ENCODE peak calls at places on chromosome 19, in seven cellular contexts. One of them, this sample, is unnamed.

GRCh38 chr19:58394821-58395219 is 636 bp upstream of the RNF225 start:
- DNase-seq in cardiac muscle cell: no peak
- DNase-seq in HepG2: no peak
- DNase-seq in adrenal gland: no peak
- DNase-seq in ascending aorta: no peak
- DNase-seq in ovary: peak; percentile 28
- DNase-seq in body of pancreas: no peak
- DNase-seq in this sample: no peak

GRCh38 chr19:29673451-29674371 is 8.4 kb downstream of the PLEKHF1 start:
- DNase-seq in cardiac muscle cell: no peak
- DNase-seq in HepG2: no peak
- DNase-seq in adrenal gland: no peak
- DNase-seq in ascending aorta: no peak
- DNase-seq in ovary: peak; percentile 13
- DNase-seq in body of pancreas: no peak
- DNase-seq in this sample: peak; percentile 46

GRCh38 chr19:19459707-19460251 is 54.3 kb downstream of the GATAD2A start:
- DNase-seq in cardiac muscle cell: peak; percentile 58
- DNase-seq in HepG2: no peak
- DNase-seq in adrenal gland: peak; percentile 69
- DNase-seq in ascending aorta: peak; percentile 44
- DNase-seq in ovary: no peak
- DNase-seq in body of pancreas: peak; percentile 55
- DNase-seq in this sample: no peak

GRCh38 chr19:55452381-55453325 is 8.8 kb downstream of the ISOC2 start:
- DNase-seq in cardiac muscle cell: peak; percentile 88
- DNase-seq in HepG2: peak; percentile 44
- DNase-seq in adrenal gland: peak; percentile 88
- DNase-seq in ascending aorta: no peak
- DNase-seq in ovary: peak; percentile 86
- DNase-seq in body of pancreas: peak; percentile 68
- DNase-seq in this sample: peak; percentile 56

GRCh38 chr19:38564981-38565685 is 52.6 kb downstream of the MAP4K1 start:
- DNase-seq in cardiac muscle cell: peak; percentile 5
- DNase-seq in HepG2: no peak
- DNase-seq in adrenal gland: no peak
- DNase-seq in ascending aorta: no peak
- DNase-seq in ovary: no peak
- DNase-seq in body of pancreas: no peak
- DNase-seq in this sample: peak; percentile 60

GRCh38 chr19:43470288-43470687 is 4.9 kb upstream of the LYPD3 start:
- DNase-seq in cardiac muscle cell: peak; percentile 7
- DNase-seq in HepG2: no peak
- DNase-seq in adrenal gland: no peak
- DNase-seq in ascending aorta: no peak
- DNase-seq in ovary: no peak
- DNase-seq in body of pancreas: no peak
- DNase-seq in this sample: no peak

GRCh38 chr19:35462476-35462953 is 14.5 kb downstream of the FFAR2 start:
- DNase-seq in cardiac muscle cell: no peak
- DNase-seq in HepG2: no peak
- DNase-seq in adrenal gland: no peak
- DNase-seq in ascending aorta: no peak
- DNase-seq in ovary: no peak
- DNase-seq in body of pancreas: peak; percentile 44
- DNase-seq in this sample: peak; percentile 68

GRCh38 chr19:4606921-4607678 is 32.2 kb upstream of the TNFAIP8L1 start:
- DNase-seq in cardiac muscle cell: peak; percentile 62
- DNase-seq in HepG2: no peak
- DNase-seq in adrenal gland: peak; percentile 73
- DNase-seq in ascending aorta: no peak
- DNase-seq in ovary: peak; percentile 39
- DNase-seq in body of pancreas: peak; percentile 76
- DNase-seq in this sample: no peak

GRCh38 chr19:57719901-57720519 is 7.4 kb downstream of the ZNF671 start:
- DNase-seq in cardiac muscle cell: no peak
- DNase-seq in HepG2: no peak
- DNase-seq in adrenal gland: no peak
- DNase-seq in ascending aorta: no peak
- DNase-seq in ovary: no peak
- DNase-seq in body of pancreas: no peak
- DNase-seq in this sample: no peak

GRCh38 chr19:39083983-39084731 is at the start of gene ACP7:
- DNase-seq in cardiac muscle cell: no peak
- DNase-seq in HepG2: no peak
- DNase-seq in adrenal gland: no peak
- DNase-seq in ascending aorta: no peak
- DNase-seq in ovary: no peak
- DNase-seq in body of pancreas: peak; percentile 8
- DNase-seq in this sample: no peak

GRCh38 chr19:15328312-15328711 is 4.0 kb downstream of the BRD4 start:
- DNase-seq in cardiac muscle cell: no peak
- DNase-seq in HepG2: no peak
- DNase-seq in adrenal gland: no peak
- DNase-seq in ascending aorta: no peak
- DNase-seq in ovary: no peak
- DNase-seq in body of pancreas: no peak
- DNase-seq in this sample: no peak

GRCh38 chr19:40119380-40119779 is 28.6 kb upstream of the ZNF780A start:
- DNase-seq in cardiac muscle cell: no peak
- DNase-seq in HepG2: peak; percentile 88
- DNase-seq in adrenal gland: no peak
- DNase-seq in ascending aorta: no peak
- DNase-seq in ovary: no peak
- DNase-seq in body of pancreas: no peak
- DNase-seq in this sample: no peak

GRCh38 chr19:55640043-55640576 is 692 bp upstream of the ZNF580 start:
- DNase-seq in cardiac muscle cell: peak; percentile 79
- DNase-seq in HepG2: no peak
- DNase-seq in adrenal gland: peak; percentile 81
- DNase-seq in ascending aorta: no peak
- DNase-seq in ovary: peak; percentile 81
- DNase-seq in body of pancreas: peak; percentile 63
- DNase-seq in this sample: peak; percentile 76

GRCh38 chr19:10766049-10766623 is 48.3 kb downstream of the DNM2 start:
- DNase-seq in cardiac muscle cell: no peak
- DNase-seq in HepG2: no peak
- DNase-seq in adrenal gland: peak; percentile 71
- DNase-seq in ascending aorta: no peak
- DNase-seq in ovary: no peak
- DNase-seq in body of pancreas: no peak
- DNase-seq in this sample: no peak

GRCh38 chr19:4866595-4867424 is 657 bp downstream of the PLIN3 start:
- DNase-seq in cardiac muscle cell: peak; percentile 53
- DNase-seq in HepG2: peak; percentile 34
- DNase-seq in adrenal gland: peak; percentile 69
- DNase-seq in ascending aorta: peak; percentile 30
- DNase-seq in ovary: peak; percentile 76
- DNase-seq in body of pancreas: peak; percentile 59
- DNase-seq in this sample: peak; percentile 82

GRCh38 chr19:8445488-8446001 is 770 bp downstream of the HNRNPM start:
- DNase-seq in cardiac muscle cell: peak; percentile 41
- DNase-seq in HepG2: no peak
- DNase-seq in adrenal gland: peak; percentile 60
- DNase-seq in ascending aorta: no peak
- DNase-seq in ovary: peak; percentile 75
- DNase-seq in body of pancreas: peak; percentile 64
- DNase-seq in this sample: peak; percentile 43

GRCh38 chr19:8196271-8196908 is 12.8 kb upstream of the CERS4 start:
- DNase-seq in cardiac muscle cell: no peak
- DNase-seq in HepG2: no peak
- DNase-seq in adrenal gland: no peak
- DNase-seq in ascending aorta: no peak
- DNase-seq in ovary: no peak
- DNase-seq in body of pancreas: no peak
- DNase-seq in this sample: peak; percentile 58

GRCh38 chr19:23520441-23520840 is 125.2 kb upstream of the ZNF91 start:
- DNase-seq in cardiac muscle cell: no peak
- DNase-seq in HepG2: no peak
- DNase-seq in adrenal gland: no peak
- DNase-seq in ascending aorta: no peak
- DNase-seq in ovary: no peak
- DNase-seq in body of pancreas: no peak
- DNase-seq in this sample: no peak
- H3K9me3 ChIP-seq in cardiac muscle cell: no peaks in the 10 kb centered on the region
- H3K9me3 ChIP-seq in HepG2: peaks cover 96% of the 10 kb centered on the region
- H3K9me3 ChIP-seq in adrenal gland: no peaks in the 10 kb centered on the region
- H3K9me3 ChIP-seq in ascending aorta: no peaks in the 10 kb centered on the region
- H3K9me3 ChIP-seq in ovary: no peaks in the 10 kb centered on the region
- H3K9me3 ChIP-seq in body of pancreas: no peaks in the 10 kb centered on the region
- H3K9me3 ChIP-seq in this sample: no peaks in the 10 kb centered on the region

GRCh38 chr19:18428173-18428836 is 9.1 kb downstream of the SSBP4 start:
- DNase-seq in cardiac muscle cell: no peak
- DNase-seq in HepG2: no peak
- DNase-seq in adrenal gland: peak; percentile 42
- DNase-seq in ascending aorta: no peak
- DNase-seq in ovary: no peak
- DNase-seq in body of pancreas: no peak
- DNase-seq in this sample: no peak
- H3K4me3 ChIP-seq in cardiac muscle cell: peak overlapping the region; percentile 52
- H3K4me3 ChIP-seq in HepG2: no peak overlapping the region
- H3K4me3 ChIP-seq in adrenal gland: no peak overlapping the region
- H3K4me3 ChIP-seq in ascending aorta: peak overlapping the region; percentile 35
- H3K4me3 ChIP-seq in ovary: no peak overlapping the region
- H3K4me3 ChIP-seq in body of pancreas: no peak overlapping the region
- H3K4me3 ChIP-seq in this sample: no peak overlapping the region

DNA sequence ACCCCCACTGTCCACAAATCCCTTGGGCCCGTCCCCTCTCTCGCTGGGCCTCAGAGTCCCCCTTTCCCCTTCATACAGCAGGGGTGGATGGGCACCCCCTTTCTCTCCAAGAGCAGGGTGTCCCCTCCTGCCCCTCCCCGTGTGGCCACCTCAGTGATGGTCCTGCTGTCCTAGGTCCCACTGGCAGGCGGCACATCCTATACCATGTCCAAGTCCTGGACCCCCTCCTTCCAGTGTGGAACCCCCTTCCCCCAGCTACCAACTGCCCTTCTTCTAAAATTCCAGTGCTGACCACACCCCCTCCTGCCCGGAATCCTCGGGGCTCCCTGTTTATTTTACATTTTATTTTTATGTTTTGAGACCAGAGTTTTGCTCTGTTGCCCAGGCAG is 812 bp upstream of the CPAMD8 start:
- DNase-seq in cardiac muscle cell: no peak
- DNase-seq in HepG2: no peak
- DNase-seq in adrenal gland: no peak
- DNase-seq in ascending aorta: no peak
- DNase-seq in ovary: no peak
- DNase-seq in body of pancreas: no peak
- DNase-seq in this sample: no peak
- H3K4me1 ChIP-seq in cardiac muscle cell: no peaks in the 10 kb centered on the region
- H3K4me1 ChIP-seq in HepG2: no peaks in the 10 kb centered on the region
- H3K4me1 ChIP-seq in adrenal gland: no peaks in the 10 kb centered on the region
- H3K4me1 ChIP-seq in ascending aorta: no peaks in the 10 kb centered on the region
- H3K4me1 ChIP-seq in ovary: no peaks in the 10 kb centered on the region
- H3K4me1 ChIP-seq in body of pancreas: no peaks in the 10 kb centered on the region
- H3K4me1 ChIP-seq in this sample: peaks cover 12% of the 10 kb centered on the region

DNA sequence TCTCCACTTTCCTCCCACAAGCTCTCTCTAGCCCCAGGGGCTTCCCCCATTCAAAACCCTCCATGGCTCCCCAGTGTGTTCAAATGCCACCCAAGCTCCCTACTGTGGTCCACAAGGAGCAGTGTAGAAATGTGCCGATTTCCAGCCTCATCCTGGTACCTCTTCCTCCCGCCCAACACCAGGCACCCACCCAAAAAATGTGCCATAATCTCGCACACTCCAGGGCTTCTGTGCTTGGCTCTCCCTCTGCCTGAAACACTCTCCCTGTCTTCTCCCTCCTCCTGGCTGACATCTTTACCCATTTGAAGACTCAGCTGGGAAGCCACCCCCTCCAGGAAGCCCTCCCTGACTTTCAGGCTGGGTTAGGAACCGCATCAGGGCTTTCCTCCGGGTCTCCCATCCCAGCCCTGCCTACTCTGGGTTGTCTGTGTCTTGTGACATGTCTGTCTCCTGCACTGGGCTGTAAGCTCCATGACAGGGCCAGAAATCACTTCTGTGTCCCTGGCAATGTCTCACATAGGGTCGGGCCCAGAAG is 16.6 kb upstream of the MEIS3 start:
- DNase-seq in cardiac muscle cell: no peak
- DNase-seq in HepG2: no peak
- DNase-seq in adrenal gland: no peak
- DNase-seq in ascending aorta: no peak
- DNase-seq in ovary: no peak
- DNase-seq in body of pancreas: no peak
- DNase-seq in this sample: no peak
- H3K9me3 ChIP-seq in cardiac muscle cell: no peaks in the 10 kb centered on the region
- H3K9me3 ChIP-seq in HepG2: no peaks in the 10 kb centered on the region
- H3K9me3 ChIP-seq in adrenal gland: no peaks in the 10 kb centered on the region
- H3K9me3 ChIP-seq in ascending aorta: no peaks in the 10 kb centered on the region
- H3K9me3 ChIP-seq in ovary: no peaks in the 10 kb centered on the region
- H3K9me3 ChIP-seq in body of pancreas: no peaks in the 10 kb centered on the region
- H3K9me3 ChIP-seq in this sample: no peaks in the 10 kb centered on the region

DNA sequence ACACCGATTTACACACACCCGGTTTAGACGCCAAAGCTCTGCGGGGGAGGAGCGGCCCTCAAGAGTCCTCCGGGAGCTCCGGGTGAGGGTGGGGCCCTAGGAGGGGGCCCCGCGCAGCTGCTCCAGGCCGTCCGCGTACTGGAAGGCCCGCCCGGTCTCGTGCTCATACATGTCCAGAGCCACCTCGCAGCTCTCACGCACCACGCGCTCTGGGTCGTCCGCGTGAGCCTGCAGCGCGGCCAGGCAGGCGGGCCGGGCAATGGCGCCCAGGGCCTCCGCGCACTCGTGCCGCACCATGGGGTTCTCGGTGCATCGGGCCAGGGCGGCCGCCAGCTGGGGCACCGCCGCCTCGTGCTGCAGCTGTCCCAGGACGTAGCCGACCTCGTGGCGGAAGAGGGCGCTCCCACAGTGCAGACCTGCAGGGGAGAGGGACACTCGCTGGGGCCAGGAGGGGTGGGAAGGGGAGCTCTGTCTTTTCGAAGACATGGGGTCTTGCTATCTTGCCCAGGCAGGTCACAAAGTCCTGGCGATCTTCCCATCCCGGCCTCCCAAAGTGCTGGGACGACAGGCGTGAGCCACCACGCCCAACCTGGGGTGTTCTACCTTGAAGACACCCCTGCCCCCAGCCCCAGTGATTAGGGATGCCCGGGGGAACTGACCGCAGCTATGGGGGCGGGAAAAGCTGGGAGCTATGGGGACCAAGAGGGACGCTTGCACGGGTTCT is 8.3 kb upstream of the SMIM44 start:
- DNase-seq in cardiac muscle cell: no peak
- DNase-seq in HepG2: no peak
- DNase-seq in adrenal gland: no peak
- DNase-seq in ascending aorta: no peak
- DNase-seq in ovary: no peak
- DNase-seq in body of pancreas: no peak
- DNase-seq in this sample: no peak
- H3K4me3 ChIP-seq in cardiac muscle cell: no peak overlapping the region
- H3K4me3 ChIP-seq in HepG2: no peak overlapping the region
- H3K4me3 ChIP-seq in adrenal gland: no peak overlapping the region
- H3K4me3 ChIP-seq in ascending aorta: no peak overlapping the region
- H3K4me3 ChIP-seq in ovary: no peak overlapping the region
- H3K4me3 ChIP-seq in body of pancreas: no peak overlapping the region
- H3K4me3 ChIP-seq in this sample: no peak overlapping the region

This sample was measured in Peyer's patch.